ENCODE peak calls at places on chromosomes 3 and 15, in five cellular contexts. One of them, this sample, is unnamed.

GRCh38 chr15:87227846-87228245 is 1028.7 kb downstream of the NTRK3 start:
- DNase-seq in K562: no peak
- DNase-seq in H1: no peak
- DNase-seq in HepG2: no peak
- DNase-seq in GM12878: no peak
- DNase-seq in this sample: no peak

GRCh38 chr3:189325454-189325853 is 153.7 kb downstream of the TPRG1 start:
- DNase-seq in K562: no peak
- DNase-seq in H1: no peak
- DNase-seq in HepG2: no peak
- DNase-seq in GM12878: no peak
- DNase-seq in this sample: no peak

GRCh38 chr15:36458406-36458805 is 121.0 kb upstream of the CDIN1 start:
- DNase-seq in K562: no peak
- DNase-seq in H1: no peak
- DNase-seq in HepG2: no peak
- DNase-seq in GM12878: no peak
- DNase-seq in this sample: peak

GRCh38 chr3:186635532-186635931 is 4.7 kb upstream of the FETUB start:
- DNase-seq in K562: no peak
- DNase-seq in H1: no peak
- DNase-seq in HepG2: no peak
- DNase-seq in GM12878: no peak
- DNase-seq in this sample: no peak

GRCh38 chr3:143654906-143655305 is 193.4 kb downstream of the SLC9A9 start:
- DNase-seq in K562: no peak
- DNase-seq in H1: no peak
- DNase-seq in HepG2: no peak
- DNase-seq in GM12878: no peak
- DNase-seq in this sample: no peak

GRCh38 chr3:151199569-151200438 is 3.2 kb downstream of the GPR171 start:
- DNase-seq in K562: no peak
- DNase-seq in H1: no peak
- DNase-seq in HepG2: no peak
- DNase-seq in GM12878: no peak
- DNase-seq in this sample: no peak

GRCh38 chr3:56680054-56680453 is 3.0 kb downstream of the TASOR start:
- DNase-seq in K562: no peak
- DNase-seq in H1: no peak
- DNase-seq in HepG2: no peak
- DNase-seq in GM12878: no peak
- DNase-seq in this sample: no peak

GRCh38 chr3:109804697-109805096 is 467.4 kb upstream of the DPPA4 start:
- DNase-seq in K562: no peak
- DNase-seq in H1: no peak
- DNase-seq in HepG2: no peak
- DNase-seq in GM12878: no peak
- DNase-seq in this sample: no peak

GRCh38 chr15:36414670-36415069 is 164.8 kb upstream of the CDIN1 start:
- DNase-seq in K562: no peak
- DNase-seq in H1: no peak
- DNase-seq in HepG2: no peak
- DNase-seq in GM12878: no peak
- DNase-seq in this sample: no peak

GRCh38 chr3:63912768-63913588 is 795 bp upstream of the SCAANT1 start:
- DNase-seq in K562: peak
- DNase-seq in H1: no peak
- DNase-seq in HepG2: peak
- DNase-seq in GM12878: no peak
- DNase-seq in this sample: peak

GRCh38 chr3:31307131-31307785 is 225.5 kb upstream of the STT3B start:
- DNase-seq in K562: no peak
- DNase-seq in H1: no peak
- DNase-seq in HepG2: no peak
- DNase-seq in GM12878: no peak
- DNase-seq in this sample: no peak

GRCh38 chr3:45994661-45995369 is 809 bp downstream of the FYCO1 start:
- DNase-seq in K562: peak
- DNase-seq in H1: no peak
- DNase-seq in HepG2: peak
- DNase-seq in GM12878: no peak
- DNase-seq in this sample: peak

GRCh38 chr15:40567111-40567510 is 2.0 kb upstream of the RPUSD2 start:
- DNase-seq in K562: peak
- DNase-seq in H1: no peak
- DNase-seq in HepG2: peak
- DNase-seq in GM12878: no peak
- DNase-seq in this sample: no peak

GRCh38 chr3:114884213-114884923 is 262.7 kb downstream of the ZBTB20 start:
- DNase-seq in K562: no peak
- DNase-seq in H1: no peak
- DNase-seq in HepG2: no peak
- DNase-seq in GM12878: no peak
- DNase-seq in this sample: no peak

GRCh38 chr3:46848271-46849097 is 14.8 kb downstream of the MYL3 start:
- DNase-seq in K562: peak
- DNase-seq in H1: no peak
- DNase-seq in HepG2: no peak
- DNase-seq in GM12878: no peak
- DNase-seq in this sample: no peak

GRCh38 chr3:134937256-134938023 is 142.4 kb downstream of the EPHB1 start:
- DNase-seq in K562: no peak
- DNase-seq in H1: peak
- DNase-seq in HepG2: no peak
- DNase-seq in GM12878: no peak
- DNase-seq in this sample: no peak

GRCh38 chr3:65914032-65914739 is 124.5 kb downstream of the MAGI1 start:
- DNase-seq in K562: no peak
- DNase-seq in H1: no peak
- DNase-seq in HepG2: no peak
- DNase-seq in GM12878: no peak
- DNase-seq in this sample: no peak

GRCh38 chr3:122563717-122564025 is 429 bp downstream of the PARP9 start:
- DNase-seq in K562: peak
- DNase-seq in H1: no peak
- DNase-seq in HepG2: no peak
- DNase-seq in GM12878: no peak
- DNase-seq in this sample: peak

GRCh38 chr15:82040862-82041261 is 5.0 kb downstream of the MEX3B start:
- DNase-seq in K562: peak
- DNase-seq in H1: no peak
- DNase-seq in HepG2: no peak
- DNase-seq in GM12878: no peak
- DNase-seq in this sample: no peak

GRCh38 chr15:78944669-78945407 is at the start of gene CTSH:
- DNase-seq in K562: peak
- DNase-seq in H1: peak
- DNase-seq in HepG2: peak
- DNase-seq in GM12878: no peak
- DNase-seq in this sample: peak

GRCh38 chr3:193372783-193373182 is 5.8 kb downstream of the ATP13A5 start:
- DNase-seq in K562: no peak
- DNase-seq in H1: no peak
- DNase-seq in HepG2: no peak
- DNase-seq in GM12878: no peak
- DNase-seq in this sample: no peak

GRCh38 chr3:45112939-45113338 is 33.2 kb downstream of the CDCP1 start:
- DNase-seq in K562: no peak
- DNase-seq in H1: no peak
- DNase-seq in HepG2: no peak
- DNase-seq in GM12878: no peak
- DNase-seq in this sample: no peak

DNA sequence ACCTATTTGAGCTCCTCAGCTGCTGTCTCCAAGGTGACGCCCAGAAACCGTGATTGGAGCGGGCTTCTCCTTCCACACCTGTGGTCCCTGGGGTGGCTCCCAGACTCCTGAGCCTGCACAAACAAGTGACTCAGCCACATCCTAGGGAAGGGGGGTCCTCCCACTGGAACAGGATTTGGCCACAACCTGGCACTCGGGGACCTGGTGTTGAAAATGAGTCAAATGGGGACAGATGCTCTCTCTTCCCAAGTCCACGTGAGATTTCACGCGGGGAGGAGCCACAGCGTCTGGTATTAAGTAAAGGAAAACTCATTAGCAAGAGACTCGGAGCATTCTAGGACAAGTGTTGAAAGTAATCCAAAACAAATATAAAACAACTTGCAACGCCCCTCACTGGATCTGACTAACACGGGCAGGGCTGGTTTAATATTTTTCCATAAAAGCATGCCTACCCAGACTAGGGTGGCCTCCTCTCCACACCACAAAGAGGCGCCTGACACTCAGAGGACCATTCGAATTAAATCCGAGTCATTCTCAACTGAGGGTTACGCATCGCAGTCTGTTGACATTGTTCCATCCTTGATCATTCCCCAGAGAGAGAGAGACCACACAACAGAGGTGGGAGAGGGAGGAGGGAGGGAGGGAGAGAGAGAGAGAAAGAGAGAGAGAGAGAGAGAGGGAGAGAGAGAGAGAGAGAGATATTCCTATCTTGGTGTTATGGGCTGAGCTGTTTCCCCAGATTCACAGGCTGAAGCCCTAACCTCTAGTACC is 74.4 kb downstream of the MGLL start:
- DNase-seq in K562: no peak
- DNase-seq in H1: no peak
- DNase-seq in HepG2: no peak
- DNase-seq in GM12878: no peak
- DNase-seq in this sample: no peak
- TF ChIP-seq GABPA in K562: no peak
- TF ChIP-seq GABPA in H1: no peak
- TF ChIP-seq GABPA in HepG2: no peak
- TF ChIP-seq GABPA in GM12878: no peak
- TF ChIP-seq GABPA in this sample: no peak

DNA sequence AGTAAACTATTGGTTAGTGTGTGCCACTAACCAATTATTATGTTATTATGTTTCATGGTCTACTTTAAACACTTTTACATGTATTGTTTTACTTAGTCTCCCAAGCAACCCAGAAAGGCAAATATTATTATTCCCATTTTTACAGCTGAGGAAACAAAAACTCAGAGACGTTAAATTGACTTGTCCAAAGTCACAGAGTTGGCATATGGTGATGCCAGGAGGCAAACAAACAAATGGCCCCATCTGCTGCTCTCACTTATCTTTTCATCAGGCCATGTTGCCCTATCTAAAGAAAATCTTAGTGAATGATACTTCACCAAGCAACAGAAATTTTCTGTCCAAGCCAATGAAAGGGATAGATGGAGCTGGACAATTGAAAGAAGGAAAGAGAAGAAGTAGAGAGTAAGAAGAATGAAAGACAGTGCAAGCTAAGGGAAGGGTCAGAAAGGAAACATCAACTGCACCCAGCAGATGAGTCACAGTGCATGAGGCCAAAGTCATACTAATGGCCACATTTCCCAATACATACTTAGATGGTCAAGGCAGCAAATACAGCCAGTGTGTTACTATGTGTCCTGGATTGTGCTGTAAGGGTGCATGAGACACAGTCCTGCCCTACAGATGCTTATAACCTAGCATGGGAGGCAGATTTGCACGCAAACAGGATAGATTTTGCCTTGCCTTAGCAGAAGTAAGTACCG is 266.9 kb downstream of the KCNMB2 start:
- DNase-seq in K562: no peak
- DNase-seq in H1: no peak
- DNase-seq in HepG2: no peak
- DNase-seq in GM12878: no peak
- DNase-seq in this sample: no peak
- TF ChIP-seq USF2 in K562: no peak
- TF ChIP-seq USF2 in H1: no peak
- TF ChIP-seq USF2 in HepG2: no peak
- TF ChIP-seq USF2 in GM12878: no peak
- TF ChIP-seq USF2 in this sample: no peak

DNA sequence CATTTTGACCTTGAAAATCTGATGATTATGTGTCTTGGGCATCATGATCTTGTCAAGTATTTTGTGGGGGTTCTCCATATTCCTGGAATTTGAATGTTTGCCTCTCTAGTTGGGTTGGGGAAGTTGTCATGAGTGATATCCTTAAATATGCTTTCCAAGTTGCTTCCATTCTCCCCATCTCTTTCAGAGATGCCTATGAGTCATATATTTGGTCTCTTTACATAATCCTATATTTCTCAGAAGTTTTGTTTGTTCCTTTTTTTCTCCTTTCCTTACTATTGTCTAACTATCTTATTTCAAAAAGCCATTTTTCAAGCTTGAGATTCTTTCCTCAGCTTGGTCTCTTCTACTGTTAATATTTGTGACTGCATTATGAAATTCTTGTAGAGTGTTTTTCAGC is 69.0 kb upstream of the CCDC80 start:
- DNase-seq in K562: no peak
- DNase-seq in H1: no peak
- DNase-seq in HepG2: no peak
- DNase-seq in GM12878: no peak
- DNase-seq in this sample: no peak
- TF ChIP-seq GABPA in K562: no peak
- TF ChIP-seq GABPA in H1: no peak
- TF ChIP-seq GABPA in HepG2: no peak
- TF ChIP-seq GABPA in GM12878: no peak
- TF ChIP-seq GABPA in this sample: no peak

GRCh38 chr3:161100994-161101393 is 4.2 kb downstream of the B3GALNT1 start:
- DNase-seq in K562: no peak
- DNase-seq in H1: no peak
- DNase-seq in HepG2: no peak
- DNase-seq in GM12878: no peak
- DNase-seq in this sample: no peak

GRCh38 chr3:161101609-161102008 is 3.5 kb downstream of the B3GALNT1 start:
- DNase-seq in K562: no peak
- DNase-seq in H1: no peak
- DNase-seq in HepG2: no peak
- DNase-seq in GM12878: no peak
- DNase-seq in this sample: no peak

GRCh38 chr3:161096771-161097367 is 8.3 kb downstream of the B3GALNT1 start:
- DNase-seq in K562: peak
- DNase-seq in H1: peak
- DNase-seq in HepG2: peak
- DNase-seq in GM12878: no peak
- DNase-seq in this sample: peak
- TF ChIP-seq USF2 in K562: no peak
- TF ChIP-seq USF2 in H1: no peak
- TF ChIP-seq USF2 in HepG2: no peak
- TF ChIP-seq USF2 in GM12878: no peak
- TF ChIP-seq USF2 in this sample: no peak

GRCh38 chr3:42743204-42743995 is 29.7 kb downstream of the CCDC13 start:
- DNase-seq in K562: no peak
- DNase-seq in H1: no peak
- DNase-seq in HepG2: no peak
- DNase-seq in GM12878: no peak
- DNase-seq in this sample: no peak

GRCh38 chr3:42742688-42743087 is 30.4 kb downstream of the CCDC13 start:
- DNase-seq in K562: no peak
- DNase-seq in H1: no peak
- DNase-seq in HepG2: no peak
- DNase-seq in GM12878: no peak
- DNase-seq in this sample: no peak

GRCh38 chr3:42741796-42742195 is 31.3 kb downstream of the CCDC13 start:
- DNase-seq in K562: no peak
- DNase-seq in H1: no peak
- DNase-seq in HepG2: no peak
- DNase-seq in GM12878: no peak
- DNase-seq in this sample: no peak

GRCh38 chr3:42739401-42740158 is 33.5 kb downstream of the CCDC13 start:
- DNase-seq in K562: no peak
- DNase-seq in H1: no peak
- DNase-seq in HepG2: peak
- DNase-seq in GM12878: no peak
- DNase-seq in this sample: no peak

GRCh38 chr3:42742259-42742658 is 30.8 kb downstream of the CCDC13 start:
- DNase-seq in K562: no peak
- DNase-seq in H1: no peak
- DNase-seq in HepG2: no peak
- DNase-seq in GM12878: no peak
- DNase-seq in this sample: no peak
- TF ChIP-seq GABPA in K562: no peak
- TF ChIP-seq GABPA in H1: no peak
- TF ChIP-seq GABPA in HepG2: no peak
- TF ChIP-seq GABPA in GM12878: no peak
- TF ChIP-seq GABPA in this sample: no peak

This sample was measured in SK-N-SH.